ENCODE peak calls at places on chromosome 9, in four cellular contexts. J, G, A and T are unnamed samples.

GRCh38 chr9:136539427-136540412 is 6.1 kb downstream of the NOTCH1 start:
- DNase-seq in J (peak; percentile 92), G (no peak), A (peak; percentile 76), T (peak; percentile 99)

GRCh38 chr9:95684516-95684915 is 167.7 kb upstream of the PTCH1 start:
- DNase-seq in J (no peak), G (no peak), A (no peak), T (no peak)

GRCh38 chr9:85971731-85972130 is 30.8 kb downstream of the NAA35 start:
- DNase-seq in J (no peak), G (no peak), A (no peak), T (no peak)

GRCh38 chr9:95167998-95168397 is 149.5 kb downstream of the FANCC start:
- DNase-seq in J (no peak), G (peak; percentile 28), A (peak; percentile 88), T (no peak)

GRCh38 chr9:85310531-85311070 is 431.2 kb downstream of the AGTPBP1 start:
- DNase-seq in J (no peak), G (no peak), A (no peak), T (no peak)

GRCh38 chr9:115142090-115142489 is 24.1 kb upstream of the TNC start:
- DNase-seq in J (no peak), G (no peak), A (no peak), T (no peak)

GRCh38 chr9:121499427-121500164 is at the start of gene GGTA1:
- DNase-seq in J (peak; percentile 90), G (peak; percentile 57), A (peak; percentile 61), T (peak; percentile 87)

GRCh38 chr9:130128251-130128650 is 44.0 kb upstream of the NCS1 start:
- DNase-seq in J (no peak), G (no peak), A (no peak), T (peak; percentile 58)

GRCh38 chr9:30697958-30698357 is 1686.5 kb upstream of the ACO1 start:
- DNase-seq in J (no peak), G (no peak), A (no peak), T (no peak)

GRCh38 chr9:93071464-93071863 is 13.0 kb downstream of the SUSD3 start:
- DNase-seq in J (no peak), G (peak; percentile 47), A (peak; percentile 25), T (no peak)

GRCh38 chr9:78001946-78002731 is 29.5 kb downstream of the GNAQ start:
- DNase-seq in J (no peak), G (no peak), A (peak; percentile 68), T (no peak)